ENCODE peak calls at places on chromosomes 16 and 17, in five cellular contexts. T is neural crest cell, E is left ventricle myocardium superior, Z is GOT3, C is A172. L is an unnamed sample.

GRCh38 chr16:10992797-10993196 is 48.4 kb downstream of the CLEC16A start:
- DNase-seq in E (peak; percentile 44), Z (no peak), T (no peak), C (peak; percentile 85), L (no peak)

GRCh38 chr17:55433029-55433628 is 11.5 kb upstream of the MMD start:
- DNase-seq in Z (no peak), T (no peak), E (no peak), C (no peak), L (no peak)

GRCh38 chr16:69014811-69015210 is 90.6 kb upstream of the HAS3 start:
- DNase-seq in Z (no peak), C (no peak), E (no peak), T (no peak), L (no peak)

GRCh38 chr16:85014311-85014710 is 3.0 kb upstream of the ZDHHC7 start:
- DNase-seq in C (no peak), E (no peak), Z (no peak), T (no peak), L (no peak)

GRCh38 chr17:29911641-29912177 is 18.3 kb downstream of the SSH2 start:
- DNase-seq in C (no peak), Z (no peak), T (no peak), E (no peak), L (no peak)

GRCh38 chr17:82390860-82391435 is 19.4 kb downstream of the UTS2R start:
- DNase-seq in Z (no peak), C (no peak), E (peak; percentile 14), T (no peak), L (no peak)

GRCh38 chr16:4911831-4912422 is 25.0 kb downstream of the PPL start:
- DNase-seq in Z (no peak), E (no peak), C (peak; percentile 71), T (no peak), L (no peak)

GRCh38 chr17:29972277-29972676 is 30.8 kb downstream of the EFCAB5 start:
- DNase-seq in Z (no peak), T (no peak), E (no peak), C (no peak), L (no peak)

GRCh38 chr17:45792995-45793755 is 9.1 kb downstream of the CRHR1 start:
- DNase-seq in Z (no peak), C (no peak), T (no peak), E (no peak), L (no peak)

GRCh38 chr16:19861069-19861468 is 23.6 kb downstream of the GPRC5B start:
- DNase-seq in C (no peak), E (no peak), T (no peak), Z (no peak), L (no peak)

GRCh38 chr17:49223517-49224197 is 6.9 kb downstream of the PHOSPHO1 start:
- DNase-seq in T (peak; percentile 82), E (peak; percentile 78), C (no peak), Z (no peak), L (peak; percentile 43)

GRCh38 chr17:63537991-63538692 is 12.1 kb upstream of the DCAF7 start:
- DNase-seq in C (no peak), E (no peak), Z (no peak), T (no peak), L (no peak)

GRCh38 chr16:11742041-11742535 is 569 bp downstream of the TXNDC11 start:
- DNase-seq in E (peak; percentile 58), T (peak; percentile 29), Z (no peak), C (no peak), L (no peak)

GRCh38 chr17:77508047-77508715 is 367.4 kb downstream of the SEC14L1 start:
- DNase-seq in T (no peak), E (no peak), Z (no peak), C (no peak), L (no peak)

GRCh38 chr16:81585785-81586184 is 141.2 kb downstream of the CMIP start:
- DNase-seq in E (no peak), T (no peak), Z (no peak), C (peak; percentile 44), L (no peak)

GRCh38 chr17:80625627-80626026 is 81.0 kb downstream of the RPTOR start:
- DNase-seq in T (no peak), E (no peak), Z (no peak), C (peak; percentile 47), L (no peak)

L was measured in C1 segment of cervical spinal cord.